ENCODE peak calls at places on chromosomes 13 and 19, in six cellular contexts. M is RPMI7951; C is GM23338; Q is anterior cingulate cortex; G is fibroblast of mammary gland; V is stimulated activated CD8-positive, alpha-beta memory T cell treated with anti-CD3 and anti-CD28 coated beads, Interleukin-4, amount 100 ng/mL, for 48 hours. B is an unnamed sample.

GRCh38 chr19:13986348-13986904 is 19.7 kb downstream of the RFX1 start:
- DNase-seq in M (peak), C (peak), Q (peak), G (peak), V (peak), B (peak)

GRCh38 chr19:30880551-30880950 is 468.7 kb downstream of the TSHZ3 start:
- DNase-seq in M (no peak), C (no peak), Q (no peak), G (no peak), V (no peak), B (no peak)

GRCh38 chr13:114069376-114070097 is 62.9 kb downstream of the RASA3 start:
- DNase-seq in M (no peak), C (no peak), Q (no peak), G (no peak), V (no peak), B (no peak)

GRCh38 chr13:33676700-33677048 is 141.3 kb upstream of the RFC3 start:
- DNase-seq in M (peak), C (peak), Q (no peak), G (peak), V (peak), B (no peak)

GRCh38 chr13:109781384-109782065 is 4.9 kb downstream of the IRS2 start:
- DNase-seq in M (no peak), C (no peak), Q (no peak), G (peak), V (no peak), B (no peak)

GRCh38 chr19:11382898-11383705 is 1.0 kb downstream of the EPOR start:
- DNase-seq in M (peak), C (peak), Q (no peak), G (no peak), V (peak), B (no peak)

GRCh38 chr13:92833071-92833470 is 393.5 kb upstream of the GPC6 start:
- DNase-seq in M (no peak), C (no peak), Q (no peak), G (peak), V (no peak), B (no peak)

GRCh38 chr13:40479196-40479845 is 187.1 kb downstream of the FOXO1 start:
- DNase-seq in M (no peak), C (no peak), Q (peak), G (no peak), V (no peak), B (no peak)

GRCh38 chr13:100176781-100177389 is 88.0 kb downstream of the PCCA start:
- DNase-seq in M (peak), C (no peak), Q (no peak), G (peak), V (no peak), B (no peak)

GRCh38 chr19:18763674-18764590 is 27.2 kb downstream of the COMP start:
- DNase-seq in M (peak), C (no peak), Q (no peak), G (peak), V (peak), B (no peak)

GRCh38 chr13:41061914-41062837 is 867 bp downstream of the WBP4 start:
- DNase-seq in M (peak), C (peak), Q (no peak), G (peak), V (no peak), B (no peak)

GRCh38 chr13:76472916-76473315 is 413.3 kb downstream of the KCTD12 start:
- DNase-seq in M (no peak), C (no peak), Q (no peak), G (no peak), V (no peak), B (no peak)

GRCh38 chr19:19650331-19650730 is 6.9 kb upstream of the GMIP start:
- DNase-seq in M (no peak), C (no peak), Q (no peak), G (no peak), V (no peak), B (no peak)

GRCh38 chr13:109795021-109795420 is 8.6 kb upstream of the IRS2 start:
- DNase-seq in M (no peak), C (no peak), Q (no peak), G (no peak), V (no peak), B (no peak)

GRCh38 chr13:80339841-80340642 is 884 bp downstream of the SPRY2 start:
- DNase-seq in M (peak), C (peak), Q (peak), G (peak), V (peak), B (no peak)

GRCh38 chr13:111621164-111621563 is 300.7 kb downstream of the TEX29 start:
- DNase-seq in M (no peak), C (no peak), Q (no peak), G (no peak), V (no peak), B (no peak)